ENCODE peak calls at places on chromosomes 12 and 14, in seven cellular contexts. E, K, Z, T, Q, H and D are unnamed samples.

GRCh38 chr14:95485222-95485819 is 31.1 kb downstream of the SYNE3 start:
- DNase-seq in Q (no peak), Z (no peak), E (no peak), H (no peak), T (no peak), K (no peak), D (no peak)

GRCh38 chr12:132524405-132524804 is 34.5 kb downstream of the FBRSL1 start:
- DNase-seq in K (no peak), E (no peak), Z (peak), Q (no peak), H (no peak), T (no peak), D (no peak)

GRCh38 chr12:130925616-130926015 is 28.1 kb upstream of the ADGRD1 start:
- DNase-seq in T (no peak), E (no peak), K (no peak), Q (no peak), H (no peak), Z (no peak), D (no peak)

GRCh38 chr14:20415723-20416622 is 2.7 kb upstream of the TEP1 start:
- DNase-seq in Z (peak), Q (no peak), E (peak), H (no peak), K (peak), T (no peak), D (no peak)

GRCh38 chr12:109331546-109331945 is 16.2 kb upstream of the MYO1H start:
- DNase-seq in H (no peak), T (no peak), Z (no peak), K (no peak), E (no peak), Q (no peak), D (no peak)

GRCh38 chr12:104226672-104227071 is 11.1 kb downstream of the TXNRD1 start:
- DNase-seq in K (no peak), Z (no peak), T (no peak), Q (no peak), E (no peak), H (no peak), D (no peak)

GRCh38 chr12:49912846-49913245 is 9.1 kb upstream of the FAIM2 start:
- DNase-seq in E (no peak), Z (no peak), K (no peak), Q (no peak), T (no peak), H (no peak), D (no peak)

GRCh38 chr14:97713023-97713422 is 915.8 kb downstream of the VRK1 start:
- DNase-seq in K (no peak), E (no peak), H (no peak), T (no peak), Z (no peak), Q (no peak), D (no peak)

GRCh38 chr12:39467432-39467870 is 24.5 kb upstream of the KIF21A start:
- DNase-seq in T (no peak), E (no peak), Q (no peak), K (no peak), H (no peak), Z (no peak), D (no peak)

GRCh38 chr12:110157539-110157938 is 33.4 kb downstream of the IFT81 start:
- DNase-seq in Z (no peak), Q (no peak), H (no peak), K (no peak), E (no peak), T (no peak), D (no peak)

GRCh38 chr14:68172664-68173063 is 353.1 kb downstream of the RAD51B start:
- DNase-seq in Z (no peak), K (no peak), H (no peak), E (no peak), T (no peak), Q (no peak), D (no peak)

GRCh38 chr14:101721951-101722661 is 39.4 kb upstream of the PPP2R5C start:
- DNase-seq in Q (peak), T (no peak), E (peak), Z (no peak), K (no peak), H (peak), D (no peak)